ENCODE peak calls at places on chromosome 18, in eight cellular contexts. C, Q, S, H, B, L, M and N are unnamed samples.

GRCh38 chr18:72181241-72181764 is 362.8 kb downstream of the CBLN2 start:
- DNase-seq in M (peak), H (no peak), C (peak), S (no peak), Q (peak), L (no peak), B (no peak), N (no peak)

GRCh38 chr18:59267511-59268126 is 5.6 kb downstream of the RAX start:
- DNase-seq in S (no peak), C (no peak), B (no peak), L (no peak), Q (no peak), M (no peak), H (no peak), N (no peak)

GRCh38 chr18:32029558-32029957 is 10.9 kb downstream of the RNF125 start:
- DNase-seq in M (no peak), B (no peak), S (no peak), C (no peak), Q (no peak), L (no peak), H (no peak), N (no peak)

GRCh38 chr18:24659837-24660720 is 199.6 kb downstream of the HRH4 start:
- DNase-seq in H (no peak), L (no peak), C (no peak), M (peak), S (no peak), B (no peak), Q (peak), N (no peak)

GRCh38 chr18:72652990-72653593 is 109.0 kb upstream of the CBLN2 start:
- DNase-seq in M (peak), C (peak), B (peak), Q (peak), S (peak), L (peak), H (no peak), N (no peak)

GRCh38 chr18:8912348-8913057 is 190.0 kb upstream of the NDUFV2 start:
- DNase-seq in M (no peak), S (peak), L (no peak), C (peak), Q (peak), H (no peak), B (peak), N (no peak)

GRCh38 chr18:32328379-32328778 is 138.5 kb downstream of the MEP1B start:
- DNase-seq in M (no peak), S (no peak), B (no peak), C (no peak), Q (no peak), H (no peak), L (no peak), N (peak)

GRCh38 chr18:22200611-22201225 is 31.3 kb downstream of the GATA6 start:
- DNase-seq in S (no peak), B (no peak), Q (no peak), L (no peak), C (no peak), M (no peak), H (no peak), N (no peak)

GRCh38 chr18:79942211-79942610 is 9.2 kb downstream of the SLC66A2 start:
- DNase-seq in B (no peak), M (no peak), C (no peak), L (no peak), S (no peak), H (peak), Q (no peak), N (no peak)

GRCh38 chr18:55320399-55321255 is 267.4 kb downstream of the TCF4 start:
- DNase-seq in H (no peak), L (no peak), Q (peak), C (no peak), S (no peak), B (peak), M (no peak), N (peak)

GRCh38 chr18:46344416-46345180 is 240.4 kb downstream of the HAUS1 start:
- DNase-seq in S (no peak), C (no peak), Q (no peak), L (no peak), M (no peak), H (peak), B (no peak), N (no peak)

GRCh38 chr18:13039806-13040205 is 48.6 kb downstream of the CEP192 start:
- DNase-seq in L (no peak), H (no peak), M (no peak), B (no peak), Q (no peak), S (no peak), C (no peak), N (peak)

GRCh38 chr18:39389800-39390379 is 1824.3 kb upstream of the CELF4 start:
- DNase-seq in M (no peak), Q (no peak), C (no peak), L (no peak), B (no peak), S (no peak), H (no peak), N (no peak)

GRCh38 chr18:12767580-12768155 is 64.8 kb downstream of the PSMG2 start:
- DNase-seq in S (no peak), L (no peak), H (no peak), C (no peak), M (no peak), B (no peak), Q (no peak), N (no peak)

GRCh38 chr18:37254256-37254880 is 311.2 kb downstream of the CELF4 start:
- DNase-seq in C (no peak), M (no peak), S (no peak), B (no peak), Q (no peak), H (no peak), L (no peak), N (no peak)

GRCh38 chr18:74234326-74235171 is 57.2 kb downstream of the CYB5A start:
- DNase-seq in H (no peak), C (no peak), M (no peak), Q (no peak), B (no peak), S (no peak), L (no peak), N (peak)

GRCh38 chr18:49698596-49699025 is 114.7 kb downstream of the ACAA2 start:
- DNase-seq in S (no peak), B (no peak), L (no peak), M (no peak), C (no peak), Q (no peak), H (no peak), N (no peak)

GRCh38 chr18:2792395-2792794 is 54.4 kb upstream of the EMILIN2 start:
- DNase-seq in S (no peak), M (no peak), L (no peak), C (no peak), Q (no peak), B (no peak), H (no peak), N (no peak)

GRCh38 chr18:75247601-75248421 is 37.2 kb downstream of the TSHZ1 start:
- DNase-seq in S (no peak), L (no peak), C (no peak), Q (no peak), B (peak), H (no peak), M (no peak), N (peak)

GRCh38 chr18:9130195-9130594 is 6.4 kb upstream of the ANKRD12 start:
- DNase-seq in Q (no peak), H (no peak), S (no peak), C (no peak), M (no peak), B (no peak), L (no peak), N (no peak)

GRCh38 chr18:36321636-36322407 is 24.3 kb downstream of the FHOD3 start:
- DNase-seq in M (no peak), H (no peak), Q (no peak), L (no peak), C (no peak), S (no peak), B (no peak), N (no peak)

GRCh38 chr18:68721681-68722583 is 7.0 kb upstream of the TMX3 start:
- DNase-seq in S (no peak), C (no peak), M (no peak), Q (no peak), H (no peak), L (no peak), B (no peak), N (no peak)

GRCh38 chr18:6017160-6017559 is 121.8 kb upstream of the TMEM200C start:
- DNase-seq in M (no peak), L (no peak), B (no peak), C (no peak), S (no peak), Q (no peak), H (no peak), N (no peak)

GRCh38 chr18:78619854-78620253 is 359.8 kb upstream of the SALL3 start:
- DNase-seq in L (no peak), M (no peak), B (no peak), C (no peak), S (no peak), H (no peak), Q (no peak), N (no peak)

GRCh38 chr18:36335476-36336279 is 38.2 kb downstream of the FHOD3 start:
- DNase-seq in L (no peak), S (no peak), H (no peak), M (no peak), Q (no peak), C (no peak), B (no peak), N (peak)

GRCh38 chr18:24964213-24964612 is 387.8 kb downstream of the ZNF521 start:
- DNase-seq in C (peak), Q (peak), M (no peak), B (no peak), H (no peak), S (no peak), L (no peak), N (no peak)

GRCh38 chr18:3340015-3340681 is 78.2 kb downstream of the MYL12B start:
- DNase-seq in S (no peak), Q (no peak), H (no peak), M (no peak), L (no peak), C (no peak), B (no peak), N (peak)

GRCh38 chr18:59180150-59180845 is 39.7 kb upstream of the GRP start:
- DNase-seq in Q (no peak), B (no peak), L (no peak), H (no peak), M (no peak), C (no peak), S (no peak), N (peak)